ENCODE peak calls at places on chromosomes 6 and 20, in seven cellular contexts. D, R, O, Y, X, L and P are unnamed samples.

GRCh38 chr20:62238569-62239277 is 402 bp downstream of the OSBPL2 start:
- DNase-seq in D (no peak), R (no peak), O (no peak), Y (no peak), X (no peak), L (peak), P (no peak)

GRCh38 chr6:30344191-30344867 is 627 bp upstream of the RPP21 start:
- DNase-seq in D (no peak), R (no peak), O (no peak), Y (no peak), X (no peak), L (no peak), P (no peak)

GRCh38 chr6:31074406-31074805 is 38.0 kb downstream of the C6orf15 start:
- DNase-seq in D (no peak), R (no peak), O (no peak), Y (no peak), X (no peak), L (no peak), P (no peak)

GRCh38 chr6:168116975-168117899 is 38.2 kb upstream of the FRMD1 start:
- DNase-seq in D (no peak), R (no peak), O (no peak), Y (no peak), X (no peak), L (peak), P (peak)

GRCh38 chr6:132399376-132400074 is 1.8 kb downstream of the MOXD1 start:
- DNase-seq in D (no peak), R (no peak), O (no peak), Y (peak), X (no peak), L (no peak), P (no peak)

GRCh38 chr6:104449918-104450317 is 409.8 kb downstream of the HACE1 start:
- DNase-seq in D (no peak), R (no peak), O (no peak), Y (no peak), X (no peak), L (no peak), P (no peak)

GRCh38 chr20:31679357-31680285 is 41.9 kb downstream of the COX4I2 start:
- DNase-seq in D (no peak), R (no peak), O (no peak), Y (no peak), X (no peak), L (no peak), P (no peak)

GRCh38 chr6:53168516-53169257 is 20.0 kb upstream of the GCM1 start:
- DNase-seq in D (no peak), R (no peak), O (no peak), Y (peak), X (no peak), L (no peak), P (no peak)

GRCh38 chr6:102389994-102390393 is 996.5 kb downstream of the GRIK2 start:
- DNase-seq in D (no peak), R (no peak), O (no peak), Y (no peak), X (no peak), L (no peak), P (no peak)

GRCh38 chr20:23065438-23066201 is 16.1 kb upstream of the THBD start:
- DNase-seq in D (no peak), R (no peak), O (no peak), Y (no peak), X (no peak), L (no peak), P (no peak)

GRCh38 chr20:41392871-41393704 is 26.5 kb upstream of the EMILIN3 start:
- DNase-seq in D (peak), R (no peak), O (no peak), Y (no peak), X (no peak), L (no peak), P (peak)

GRCh38 chr6:146029573-146030184 is 817 bp downstream of the GRM1 start:
- DNase-seq in D (no peak), R (no peak), O (no peak), Y (no peak), X (no peak), L (no peak), P (no peak)

GRCh38 chr6:170288091-170288631 is 2.7 kb downstream of the DLL1 start:
- DNase-seq in D (no peak), R (no peak), O (no peak), Y (no peak), X (no peak), L (no peak), P (no peak)